ENCODE peak calls at places on chromosome 15, in nine cellular contexts. Q, I, F, P, K, O, G, R and S are unnamed samples.

GRCh38 chr15:88897456-88898194 is 2.3 kb upstream of the HAPLN3 start:
- DNase-seq in P (peak), I (no peak), K (peak), F (peak), G (no peak), O (peak), R (peak), Q (peak), S (no peak)

GRCh38 chr15:70507772-70508351 is 255.5 kb downstream of the UACA start:
- DNase-seq in R (no peak), O (no peak), G (no peak), I (no peak), P (no peak), K (no peak), F (no peak), Q (peak), S (no peak)

GRCh38 chr15:57694264-57694663 is 12.2 kb upstream of the POLR2M start:
- DNase-seq in P (no peak), Q (no peak), I (no peak), F (no peak), O (no peak), K (no peak), R (no peak), G (no peak), S (no peak)

GRCh38 chr15:41821831-41822230 is 6.1 kb upstream of the JMJD7 start:
- DNase-seq in I (no peak), Q (no peak), R (no peak), K (peak), G (no peak), F (no peak), O (no peak), P (no peak), S (no peak)

GRCh38 chr15:41836072-41836471 is 2.6 kb upstream of the PLA2G4B start:
- DNase-seq in K (no peak), Q (no peak), R (no peak), P (no peak), G (no peak), I (no peak), F (no peak), O (no peak), S (no peak)

GRCh38 chr15:76674883-76675282 is 230.3 kb downstream of the SCAPER start:
- DNase-seq in G (peak), I (no peak), O (no peak), P (no peak), Q (peak), F (no peak), R (peak), K (no peak), S (no peak)

GRCh38 chr15:101397521-101398003 is 91.9 kb downstream of the PCSK6 start:
- DNase-seq in P (no peak), G (no peak), F (no peak), O (no peak), I (no peak), Q (no peak), K (no peak), R (no peak), S (no peak)

GRCh38 chr15:47484119-47484518 is 233.2 kb upstream of the SEMA6D start:
- DNase-seq in R (no peak), P (no peak), I (no peak), F (no peak), K (no peak), Q (no peak), G (no peak), O (no peak), S (no peak)